ENCODE peak calls at places on chromosome 9, in five cellular contexts. One of them, this sample, is unnamed.

GRCh38 chr9:70639853-70640814 is 225.7 kb upstream of the KLF9 start:
- ATAC-seq in Right ventricle myocardium superior: peak
- ATAC-seq in T-helper 17 cell: no peak
- ATAC-seq in Panc1: peak
- ATAC-seq in gastrocnemius medialis: peak
- ATAC-seq in this sample: no peak

GRCh38 chr9:109411818-109412352 is 86.2 kb downstream of the PTPN3 start:
- ATAC-seq in gastrocnemius medialis: no peak
- ATAC-seq in Right ventricle myocardium superior: peak
- ATAC-seq in T-helper 17 cell: peak
- ATAC-seq in Panc1: no peak
- ATAC-seq in this sample: no peak

GRCh38 chr9:75138260-75139040 is 50.1 kb downstream of the OSTF1 start:
- ATAC-seq in Panc1: no peak
- ATAC-seq in Right ventricle myocardium superior: no peak
- ATAC-seq in gastrocnemius medialis: no peak
- ATAC-seq in T-helper 17 cell: peak
- ATAC-seq in this sample: no peak

GRCh38 chr9:77475641-77476473 is 172.3 kb downstream of the GNA14 start:
- ATAC-seq in Right ventricle myocardium superior: peak
- ATAC-seq in Panc1: no peak
- ATAC-seq in gastrocnemius medialis: no peak
- ATAC-seq in T-helper 17 cell: peak
- ATAC-seq in this sample: no peak

GRCh38 chr9:277595-278330 is 63.1 kb downstream of the DOCK8 start:
- ATAC-seq in Right ventricle myocardium superior: no peak
- ATAC-seq in T-helper 17 cell: no peak
- ATAC-seq in gastrocnemius medialis: no peak
- ATAC-seq in Panc1: no peak
- ATAC-seq in this sample: no peak

GRCh38 chr9:121650220-121651013 is 1.0 kb upstream of the DAB2IP start:
- ATAC-seq in Right ventricle myocardium superior: peak
- ATAC-seq in T-helper 17 cell: no peak
- ATAC-seq in gastrocnemius medialis: no peak
- ATAC-seq in Panc1: peak
- ATAC-seq in this sample: peak

GRCh38 chr9:108290839-108291585 is 564.8 kb downstream of the ACTL7B start:
- ATAC-seq in gastrocnemius medialis: no peak
- ATAC-seq in T-helper 17 cell: no peak
- ATAC-seq in Right ventricle myocardium superior: peak
- ATAC-seq in Panc1: no peak
- ATAC-seq in this sample: no peak

GRCh38 chr9:7097785-7098420 is 340.1 kb downstream of the KDM4C start:
- ATAC-seq in Panc1: no peak
- ATAC-seq in gastrocnemius medialis: peak
- ATAC-seq in T-helper 17 cell: no peak
- ATAC-seq in Right ventricle myocardium superior: no peak
- ATAC-seq in this sample: no peak

GRCh38 chr9:93194584-93194983 is 10.6 kb downstream of the WNK2 start:
- ATAC-seq in gastrocnemius medialis: no peak
- ATAC-seq in Right ventricle myocardium superior: no peak
- ATAC-seq in Panc1: no peak
- ATAC-seq in T-helper 17 cell: no peak
- ATAC-seq in this sample: no peak

GRCh38 chr9:131382850-131383729 is 10.8 kb upstream of the PRRC2B start:
- ATAC-seq in Right ventricle myocardium superior: peak
- ATAC-seq in gastrocnemius medialis: peak
- ATAC-seq in T-helper 17 cell: no peak
- ATAC-seq in Panc1: peak
- ATAC-seq in this sample: peak

GRCh38 chr9:89877051-89878002 is 272.5 kb downstream of the GADD45G start:
- ATAC-seq in T-helper 17 cell: no peak
- ATAC-seq in gastrocnemius medialis: peak
- ATAC-seq in Right ventricle myocardium superior: no peak
- ATAC-seq in Panc1: no peak
- ATAC-seq in this sample: no peak

This sample was measured in gastroesophageal sphincter.